ENCODE peak calls at places on chromosomes 2 and 18, in eight cellular contexts. One of them, this sample, is unnamed.
A peak's percentile ranks its signal among the peaks of the same experiment; 100 is the strongest.

GRCh38 chr18:68722807-68723206 is 7.9 kb upstream of the TMX3 start:
- DNase-seq in tibial artery: no peak
- DNase-seq in Kasumi-1: peak; percentile 25
- DNase-seq in progenitor cell of endocrine pancreas: no peak
- DNase-seq in GM04504: no peak
- DNase-seq in H54: no peak
- DNase-seq in WERI-Rb-1: no peak
- DNase-seq in stimulated activated CD8-positive, alpha-beta memory T cell treated with anti-CD3 and anti-CD28 coated beads, Interleukin-2, amount 100 ng/mL, for 1 hour: no peak
- DNase-seq in this sample: peak; percentile 67

GRCh38 chr2:19355416-19355821 is 3.0 kb downstream of the OSR1 start:
- DNase-seq in stimulated activated CD8-positive, alpha-beta memory T cell treated with anti-CD3 and anti-CD28 coated beads, Interleukin-2, amount 100 ng/mL, for 1 hour: no peak
- DNase-seq in tibial artery: no peak
- DNase-seq in progenitor cell of endocrine pancreas: no peak
- DNase-seq in Kasumi-1: no peak
- DNase-seq in GM04504: no peak
- DNase-seq in WERI-Rb-1: no peak
- DNase-seq in H54: no peak
- DNase-seq in this sample: no peak

GRCh38 chr2:238263204-238264071 is 23.6 kb upstream of the HES6 start:
- DNase-seq in GM04504: peak; percentile 82
- DNase-seq in tibial artery: peak; percentile 97
- DNase-seq in stimulated activated CD8-positive, alpha-beta memory T cell treated with anti-CD3 and anti-CD28 coated beads, Interleukin-2, amount 100 ng/mL, for 1 hour: no peak
- DNase-seq in WERI-Rb-1: peak; percentile 91
- DNase-seq in H54: peak; percentile 91
- DNase-seq in progenitor cell of endocrine pancreas: peak; percentile 67
- DNase-seq in Kasumi-1: peak; percentile 72
- DNase-seq in this sample: peak; percentile 78

GRCh38 chr2:41521191-41521590 is 526.6 kb upstream of the PKDCC start:
- DNase-seq in GM04504: no peak
- DNase-seq in progenitor cell of endocrine pancreas: no peak
- DNase-seq in tibial artery: no peak
- DNase-seq in stimulated activated CD8-positive, alpha-beta memory T cell treated with anti-CD3 and anti-CD28 coated beads, Interleukin-2, amount 100 ng/mL, for 1 hour: no peak
- DNase-seq in H54: no peak
- DNase-seq in WERI-Rb-1: no peak
- DNase-seq in Kasumi-1: peak; percentile 23
- DNase-seq in this sample: no peak

GRCh38 chr2:105789745-105790466 is 45.2 kb downstream of the NCK2 start:
- DNase-seq in H54: peak; percentile 82
- DNase-seq in Kasumi-1: peak; percentile 95
- DNase-seq in stimulated activated CD8-positive, alpha-beta memory T cell treated with anti-CD3 and anti-CD28 coated beads, Interleukin-2, amount 100 ng/mL, for 1 hour: no peak
- DNase-seq in tibial artery: peak; percentile 61
- DNase-seq in WERI-Rb-1: no peak
- DNase-seq in progenitor cell of endocrine pancreas: no peak
- DNase-seq in GM04504: peak; percentile 63
- DNase-seq in this sample: no peak

GRCh38 chr2:40343904-40344303 is 108.0 kb downstream of the SLC8A1 start:
- DNase-seq in H54: no peak
- DNase-seq in tibial artery: no peak
- DNase-seq in Kasumi-1: no peak
- DNase-seq in WERI-Rb-1: no peak
- DNase-seq in stimulated activated CD8-positive, alpha-beta memory T cell treated with anti-CD3 and anti-CD28 coated beads, Interleukin-2, amount 100 ng/mL, for 1 hour: no peak
- DNase-seq in progenitor cell of endocrine pancreas: no peak
- DNase-seq in GM04504: peak; percentile 71
- DNase-seq in this sample: no peak

GRCh38 chr2:127953128-127953718 is 67.5 kb upstream of the AMMECR1L start:
- DNase-seq in WERI-Rb-1: no peak
- DNase-seq in stimulated activated CD8-positive, alpha-beta memory T cell treated with anti-CD3 and anti-CD28 coated beads, Interleukin-2, amount 100 ng/mL, for 1 hour: no peak
- DNase-seq in H54: no peak
- DNase-seq in tibial artery: peak; percentile 54
- DNase-seq in progenitor cell of endocrine pancreas: no peak
- DNase-seq in GM04504: no peak
- DNase-seq in Kasumi-1: no peak
- DNase-seq in this sample: no peak

GRCh38 chr2:226251661-226252060 is 548.0 kb downstream of the IRS1 start:
- DNase-seq in H54: no peak
- DNase-seq in Kasumi-1: no peak
- DNase-seq in progenitor cell of endocrine pancreas: no peak
- DNase-seq in tibial artery: no peak
- DNase-seq in GM04504: no peak
- DNase-seq in WERI-Rb-1: no peak
- DNase-seq in stimulated activated CD8-positive, alpha-beta memory T cell treated with anti-CD3 and anti-CD28 coated beads, Interleukin-2, amount 100 ng/mL, for 1 hour: no peak
- DNase-seq in this sample: no peak

GRCh38 chr2:6922201-6922656 is 5.0 kb downstream of the RNF144A start:
- DNase-seq in WERI-Rb-1: no peak
- DNase-seq in stimulated activated CD8-positive, alpha-beta memory T cell treated with anti-CD3 and anti-CD28 coated beads, Interleukin-2, amount 100 ng/mL, for 1 hour: no peak
- DNase-seq in GM04504: no peak
- DNase-seq in Kasumi-1: no peak
- DNase-seq in H54: no peak
- DNase-seq in progenitor cell of endocrine pancreas: no peak
- DNase-seq in tibial artery: no peak
- DNase-seq in this sample: no peak

GRCh38 chr18:35337256-35337655 is 7.0 kb downstream of the ZNF24 start:
- DNase-seq in tibial artery: no peak
- DNase-seq in stimulated activated CD8-positive, alpha-beta memory T cell treated with anti-CD3 and anti-CD28 coated beads, Interleukin-2, amount 100 ng/mL, for 1 hour: no peak
- DNase-seq in Kasumi-1: no peak
- DNase-seq in WERI-Rb-1: no peak
- DNase-seq in H54: no peak
- DNase-seq in progenitor cell of endocrine pancreas: no peak
- DNase-seq in GM04504: no peak
- DNase-seq in this sample: no peak

GRCh38 chr2:29213871-29214341 is 98.7 kb downstream of the CLIP4 start:
- DNase-seq in stimulated activated CD8-positive, alpha-beta memory T cell treated with anti-CD3 and anti-CD28 coated beads, Interleukin-2, amount 100 ng/mL, for 1 hour: no peak
- DNase-seq in GM04504: no peak
- DNase-seq in tibial artery: no peak
- DNase-seq in Kasumi-1: no peak
- DNase-seq in WERI-Rb-1: no peak
- DNase-seq in H54: no peak
- DNase-seq in progenitor cell of endocrine pancreas: no peak
- DNase-seq in this sample: no peak

GRCh38 chr2:170778900-170779299 is 8.7 kb downstream of the ERICH2 start:
- DNase-seq in progenitor cell of endocrine pancreas: no peak
- DNase-seq in H54: no peak
- DNase-seq in Kasumi-1: no peak
- DNase-seq in tibial artery: no peak
- DNase-seq in stimulated activated CD8-positive, alpha-beta memory T cell treated with anti-CD3 and anti-CD28 coated beads, Interleukin-2, amount 100 ng/mL, for 1 hour: no peak
- DNase-seq in GM04504: no peak
- DNase-seq in WERI-Rb-1: no peak
- DNase-seq in this sample: no peak

GRCh38 chr2:20071397-20072383 is 20.3 kb upstream of the LAPTM4A start:
- DNase-seq in progenitor cell of endocrine pancreas: no peak
- DNase-seq in WERI-Rb-1: no peak
- DNase-seq in tibial artery: peak; percentile 49
- DNase-seq in Kasumi-1: no peak
- DNase-seq in GM04504: peak; percentile 97
- DNase-seq in H54: peak; percentile 48
- DNase-seq in stimulated activated CD8-positive, alpha-beta memory T cell treated with anti-CD3 and anti-CD28 coated beads, Interleukin-2, amount 100 ng/mL, for 1 hour: no peak
- DNase-seq in this sample: no peak

GRCh38 chr2:241809383-241810303 is 650 bp downstream of the NEU4 start:
- DNase-seq in Kasumi-1: no peak
- DNase-seq in stimulated activated CD8-positive, alpha-beta memory T cell treated with anti-CD3 and anti-CD28 coated beads, Interleukin-2, amount 100 ng/mL, for 1 hour: no peak
- DNase-seq in progenitor cell of endocrine pancreas: no peak
- DNase-seq in GM04504: no peak
- DNase-seq in tibial artery: peak; percentile 17
- DNase-seq in WERI-Rb-1: peak; percentile 4
- DNase-seq in H54: no peak
- DNase-seq in this sample: no peak

GRCh38 chr2:240996834-240997140 is 1.6 kb upstream of the SNED1 start:
- DNase-seq in H54: no peak
- DNase-seq in stimulated activated CD8-positive, alpha-beta memory T cell treated with anti-CD3 and anti-CD28 coated beads, Interleukin-2, amount 100 ng/mL, for 1 hour: no peak
- DNase-seq in GM04504: no peak
- DNase-seq in progenitor cell of endocrine pancreas: peak; percentile 9
- DNase-seq in tibial artery: no peak
- DNase-seq in Kasumi-1: no peak
- DNase-seq in WERI-Rb-1: no peak
- DNase-seq in this sample: no peak

GRCh38 chr2:124046332-124046731 is 21.2 kb downstream of the CNTNAP5 start:
- DNase-seq in Kasumi-1: no peak
- DNase-seq in progenitor cell of endocrine pancreas: no peak
- DNase-seq in GM04504: no peak
- DNase-seq in tibial artery: no peak
- DNase-seq in stimulated activated CD8-positive, alpha-beta memory T cell treated with anti-CD3 and anti-CD28 coated beads, Interleukin-2, amount 100 ng/mL, for 1 hour: no peak
- DNase-seq in H54: no peak
- DNase-seq in WERI-Rb-1: no peak
- DNase-seq in this sample: no peak

GRCh38 chr2:54271843-54272600 is 16.0 kb upstream of the TSPYL6 start:
- DNase-seq in stimulated activated CD8-positive, alpha-beta memory T cell treated with anti-CD3 and anti-CD28 coated beads, Interleukin-2, amount 100 ng/mL, for 1 hour: no peak
- DNase-seq in GM04504: no peak
- DNase-seq in WERI-Rb-1: no peak
- DNase-seq in tibial artery: no peak
- DNase-seq in H54: no peak
- DNase-seq in Kasumi-1: no peak
- DNase-seq in progenitor cell of endocrine pancreas: no peak
- DNase-seq in this sample: peak; percentile 43

GRCh38 chr18:28125051-28125450 is 51.9 kb downstream of the CDH2 start:
- DNase-seq in Kasumi-1: no peak
- DNase-seq in WERI-Rb-1: no peak
- DNase-seq in tibial artery: no peak
- DNase-seq in H54: no peak
- DNase-seq in progenitor cell of endocrine pancreas: no peak
- DNase-seq in GM04504: no peak
- DNase-seq in stimulated activated CD8-positive, alpha-beta memory T cell treated with anti-CD3 and anti-CD28 coated beads, Interleukin-2, amount 100 ng/mL, for 1 hour: no peak
- DNase-seq in this sample: no peak

GRCh38 chr2:143632751-143633374 is 503.6 kb downstream of the ARHGAP15 start:
- DNase-seq in progenitor cell of endocrine pancreas: no peak
- DNase-seq in WERI-Rb-1: no peak
- DNase-seq in stimulated activated CD8-positive, alpha-beta memory T cell treated with anti-CD3 and anti-CD28 coated beads, Interleukin-2, amount 100 ng/mL, for 1 hour: no peak
- DNase-seq in Kasumi-1: no peak
- DNase-seq in tibial artery: no peak
- DNase-seq in H54: no peak
- DNase-seq in GM04504: no peak
- DNase-seq in this sample: no peak

GRCh38 chr2:49332415-49332814 is 178.1 kb upstream of the FSHR start:
- DNase-seq in progenitor cell of endocrine pancreas: no peak
- DNase-seq in WERI-Rb-1: no peak
- DNase-seq in H54: no peak
- DNase-seq in stimulated activated CD8-positive, alpha-beta memory T cell treated with anti-CD3 and anti-CD28 coated beads, Interleukin-2, amount 100 ng/mL, for 1 hour: no peak
- DNase-seq in Kasumi-1: no peak
- DNase-seq in GM04504: no peak
- DNase-seq in tibial artery: no peak
- DNase-seq in this sample: no peak

GRCh38 chr18:6598657-6599056 is 130.9 kb upstream of the ARHGAP28 start:
- DNase-seq in WERI-Rb-1: no peak
- DNase-seq in GM04504: no peak
- DNase-seq in progenitor cell of endocrine pancreas: no peak
- DNase-seq in H54: no peak
- DNase-seq in Kasumi-1: no peak
- DNase-seq in stimulated activated CD8-positive, alpha-beta memory T cell treated with anti-CD3 and anti-CD28 coated beads, Interleukin-2, amount 100 ng/mL, for 1 hour: no peak
- DNase-seq in tibial artery: no peak
- DNase-seq in this sample: no peak

GRCh38 chr18:30465131-30465530 is 577.4 kb downstream of the DSC3 start:
- DNase-seq in progenitor cell of endocrine pancreas: no peak
- DNase-seq in WERI-Rb-1: no peak
- DNase-seq in Kasumi-1: no peak
- DNase-seq in H54: no peak
- DNase-seq in tibial artery: no peak
- DNase-seq in GM04504: no peak
- DNase-seq in stimulated activated CD8-positive, alpha-beta memory T cell treated with anti-CD3 and anti-CD28 coated beads, Interleukin-2, amount 100 ng/mL, for 1 hour: no peak
- DNase-seq in this sample: no peak

GRCh38 chr2:191916826-191917225 is 69.9 kb upstream of the CAVIN2 start:
- DNase-seq in tibial artery: no peak
- DNase-seq in WERI-Rb-1: no peak
- DNase-seq in Kasumi-1: no peak
- DNase-seq in progenitor cell of endocrine pancreas: no peak
- DNase-seq in GM04504: no peak
- DNase-seq in stimulated activated CD8-positive, alpha-beta memory T cell treated with anti-CD3 and anti-CD28 coated beads, Interleukin-2, amount 100 ng/mL, for 1 hour: no peak
- DNase-seq in H54: no peak
- DNase-seq in this sample: no peak

GRCh38 chr2:174546519-174547506 is 50.8 kb downstream of the WIPF1 start:
- DNase-seq in stimulated activated CD8-positive, alpha-beta memory T cell treated with anti-CD3 and anti-CD28 coated beads, Interleukin-2, amount 100 ng/mL, for 1 hour: no peak
- DNase-seq in progenitor cell of endocrine pancreas: no peak
- DNase-seq in Kasumi-1: peak; percentile 86
- DNase-seq in WERI-Rb-1: peak; percentile 74
- DNase-seq in GM04504: peak; percentile 12
- DNase-seq in H54: peak; percentile 39
- DNase-seq in tibial artery: no peak
- DNase-seq in this sample: peak; percentile 82

GRCh38 chr2:181178823-181179412 is 198.5 kb downstream of the UBE2E3 start:
- DNase-seq in WERI-Rb-1: peak; percentile 21
- DNase-seq in progenitor cell of endocrine pancreas: no peak
- DNase-seq in GM04504: no peak
- DNase-seq in stimulated activated CD8-positive, alpha-beta memory T cell treated with anti-CD3 and anti-CD28 coated beads, Interleukin-2, amount 100 ng/mL, for 1 hour: no peak
- DNase-seq in Kasumi-1: peak; percentile 43
- DNase-seq in tibial artery: no peak
- DNase-seq in H54: no peak
- DNase-seq in this sample: peak; percentile 76

GRCh38 chr2:101718993-101719571 is 21.6 kb downstream of the MAP4K4 start:
- DNase-seq in H54: no peak
- DNase-seq in Kasumi-1: no peak
- DNase-seq in progenitor cell of endocrine pancreas: no peak
- DNase-seq in stimulated activated CD8-positive, alpha-beta memory T cell treated with anti-CD3 and anti-CD28 coated beads, Interleukin-2, amount 100 ng/mL, for 1 hour: no peak
- DNase-seq in tibial artery: no peak
- DNase-seq in WERI-Rb-1: no peak
- DNase-seq in GM04504: no peak
- DNase-seq in this sample: no peak

GRCh38 chr2:158667969-158668368 is 127.1 kb upstream of the DAPL1 start:
- DNase-seq in progenitor cell of endocrine pancreas: no peak
- DNase-seq in tibial artery: no peak
- DNase-seq in GM04504: no peak
- DNase-seq in stimulated activated CD8-positive, alpha-beta memory T cell treated with anti-CD3 and anti-CD28 coated beads, Interleukin-2, amount 100 ng/mL, for 1 hour: no peak
- DNase-seq in WERI-Rb-1: no peak
- DNase-seq in Kasumi-1: no peak
- DNase-seq in H54: no peak
- DNase-seq in this sample: no peak

GRCh38 chr18:11767935-11768334 is 78.9 kb downstream of the GNAL start:
- DNase-seq in WERI-Rb-1: no peak
- DNase-seq in H54: no peak
- DNase-seq in GM04504: no peak
- DNase-seq in progenitor cell of endocrine pancreas: no peak
- DNase-seq in stimulated activated CD8-positive, alpha-beta memory T cell treated with anti-CD3 and anti-CD28 coated beads, Interleukin-2, amount 100 ng/mL, for 1 hour: no peak
- DNase-seq in tibial artery: no peak
- DNase-seq in Kasumi-1: no peak
- DNase-seq in this sample: no peak

GRCh38 chr2:118249531-118249930 is 161.3 kb downstream of the INSIG2 start:
- DNase-seq in tibial artery: no peak
- DNase-seq in H54: no peak
- DNase-seq in stimulated activated CD8-positive, alpha-beta memory T cell treated with anti-CD3 and anti-CD28 coated beads, Interleukin-2, amount 100 ng/mL, for 1 hour: no peak
- DNase-seq in Kasumi-1: peak; percentile 49
- DNase-seq in GM04504: peak; percentile 81
- DNase-seq in WERI-Rb-1: no peak
- DNase-seq in progenitor cell of endocrine pancreas: no peak
- DNase-seq in this sample: no peak

GRCh38 chr18:48949606-48950535 is 894 bp downstream of the SMAD7 start:
- DNase-seq in progenitor cell of endocrine pancreas: peak; percentile 44
- DNase-seq in GM04504: no peak
- DNase-seq in Kasumi-1: peak; percentile 21
- DNase-seq in stimulated activated CD8-positive, alpha-beta memory T cell treated with anti-CD3 and anti-CD28 coated beads, Interleukin-2, amount 100 ng/mL, for 1 hour: no peak
- DNase-seq in WERI-Rb-1: peak; percentile 52
- DNase-seq in tibial artery: no peak
- DNase-seq in H54: no peak
- DNase-seq in this sample: peak; percentile 50

GRCh38 chr2:239339726-239340654 is 60.8 kb downstream of the HDAC4 start:
- DNase-seq in WERI-Rb-1: no peak
- DNase-seq in Kasumi-1: no peak
- DNase-seq in stimulated activated CD8-positive, alpha-beta memory T cell treated with anti-CD3 and anti-CD28 coated beads, Interleukin-2, amount 100 ng/mL, for 1 hour: no peak
- DNase-seq in tibial artery: no peak
- DNase-seq in progenitor cell of endocrine pancreas: no peak
- DNase-seq in H54: no peak
- DNase-seq in GM04504: no peak
- DNase-seq in this sample: no peak

GRCh38 chr2:170024721-170025120 is 153.2 kb upstream of the MYO3B start:
- DNase-seq in progenitor cell of endocrine pancreas: no peak
- DNase-seq in GM04504: no peak
- DNase-seq in tibial artery: no peak
- DNase-seq in Kasumi-1: no peak
- DNase-seq in stimulated activated CD8-positive, alpha-beta memory T cell treated with anti-CD3 and anti-CD28 coated beads, Interleukin-2, amount 100 ng/mL, for 1 hour: no peak
- DNase-seq in H54: no peak
- DNase-seq in WERI-Rb-1: no peak
- DNase-seq in this sample: peak; percentile 63